ENCODE peak calls at places on chromosomes 6 and 20, in seven cellular contexts. O, X, W, Z, N, U and R are unnamed samples. For H3K4me1, the result is how much of the 10 kb centered on the place peaks cover.

GRCh38 chr20:14861028-14861699 is 523.8 kb upstream of the FLRT3 start:
- DNase-seq in O (no peak), X (no peak), W (no peak), Z (no peak), N (no peak), U (no peak), R (no peak)

GRCh38 chr6:139547082-139547776 is 172.8 kb upstream of the CITED2 start:
- DNase-seq in O (no peak), X (no peak), W (no peak), Z (no peak), N (no peak), U (no peak), R (no peak)

GRCh38 chr6:37807656-37808055 is 11.9 kb upstream of the ZFAND3 start:
- DNase-seq in O (no peak), X (no peak), W (no peak), Z (no peak), N (no peak), U (no peak), R (no peak)

GRCh38 chr6:162055365-162055764 is 672.2 kb downstream of the PRKN start:
- DNase-seq in O (no peak), X (no peak), W (no peak), Z (no peak), N (no peak), U (no peak), R (no peak)

GRCh38 chr20:63295422-63295821 is 2.4 kb downstream of the COL20A1 start:
- DNase-seq in O (no peak), X (no peak), W (no peak), Z (no peak), N (no peak), U (no peak), R (no peak)

GRCh38 chr20:31870703-31871601 is 518 bp downstream of the TTLL9 start:
- DNase-seq in O (no peak), X (no peak), W (no peak), Z (peak), N (no peak), U (no peak), R (peak)

GRCh38 chr6:149924933-149925252 is 2.0 kb upstream of the RAET1G start:
- DNase-seq in O (no peak), X (no peak), W (no peak), Z (no peak), N (no peak), U (no peak), R (peak)

GRCh38 chr6:27078734-27079357 is 168.7 kb upstream of the PRSS16 start:
- DNase-seq in O (no peak), X (no peak), W (peak), Z (peak), N (peak), U (peak), R (no peak)

GRCh38 chr6:31609519-31610406 is 5.3 kb upstream of the AIF1 start:
- DNase-seq in O (no peak), X (no peak), W (no peak), Z (no peak), N (no peak), U (no peak), R (no peak)

GRCh38 chr6:2802521-2803060 is 37.4 kb downstream of the WRNIP1 start:
- DNase-seq in O (no peak), X (no peak), W (no peak), Z (no peak), N (no peak), U (no peak), R (no peak)

DNA sequence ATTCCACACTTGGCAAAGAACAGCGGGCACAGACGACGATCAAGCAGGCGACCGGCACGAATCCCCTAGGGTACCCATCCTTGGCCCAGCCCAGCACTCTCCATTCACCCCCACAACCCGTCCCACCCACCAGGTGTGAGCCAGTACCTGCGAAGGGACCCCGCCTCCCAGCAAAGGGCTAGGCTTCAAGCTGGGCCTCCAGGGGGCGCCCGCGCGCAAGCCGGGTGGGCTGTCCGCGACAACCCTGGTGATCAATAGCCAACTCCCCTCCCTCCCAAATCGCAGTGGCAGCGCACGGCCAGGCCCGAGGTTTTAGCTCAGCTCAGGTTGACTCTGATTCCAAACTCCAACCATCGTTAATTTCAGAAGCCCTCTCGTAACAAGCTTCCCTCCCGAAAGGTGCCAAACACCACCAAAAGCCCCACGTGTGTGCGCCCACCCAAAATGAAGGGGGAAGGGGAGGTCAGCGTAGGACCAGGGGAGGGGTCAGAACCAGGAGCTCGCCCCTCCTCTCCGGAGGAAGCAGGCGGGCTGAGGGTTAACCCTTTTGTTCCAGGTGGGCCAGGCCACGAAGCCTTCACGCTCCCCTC is 2.1 kb downstream of the SALL4 start:
- DNase-seq in O (peak), X (no peak), W (peak), Z (peak), N (peak), U (peak), R (no peak)
- TF ChIP-seq POLR2A in O (no peak), X (no peak), W (no peak), Z (no peak), N (no peak), U (no peak), R (no peak)

GRCh38 chr20:16027710-16028109 is 545.5 kb downstream of the KIF16B start:
- DNase-seq in O (no peak), X (no peak), W (no peak), Z (no peak), N (no peak), U (no peak), R (no peak)
- TF ChIP-seq POLR2AphosphoS5 in O (no peak), X (no peak), W (no peak), Z (no peak), N (no peak), U (no peak), R (no peak)

GRCh38 chr6:29375191-29375590 is at the start of gene OR12D3:
- DNase-seq in O (no peak), X (no peak), W (no peak), Z (no peak), N (no peak), U (no peak), R (no peak)
- H3K4me1 ChIP-seq in O (under half), X (under half), W (under half), Z (under half), N (under half), U (under half), R (under half)

GRCh38 chr6:32847004-32847403 is 3.2 kb upstream of the PSMB8 start:
- DNase-seq in O (no peak), X (no peak), W (no peak), Z (no peak), N (no peak), U (no peak), R (peak)
- TF ChIP-seq POLR2A in O (no peak), X (no peak), W (no peak), Z (no peak), N (no peak), U (no peak), R (no peak)

GRCh38 chr6:167405778-167406532 is 81.1 kb downstream of the TTLL2 start:
- DNase-seq in O (no peak), X (no peak), W (no peak), Z (no peak), N (no peak), U (no peak), R (peak)
- TF ChIP-seq POLR2AphosphoS5 in O (no peak), X (no peak), W (no peak), Z (no peak), N (no peak), U (no peak), R (no peak)

GRCh38 chr20:35766843-35767242 is 5.0 kb upstream of the PHF20 start:
- DNase-seq in O (no peak), X (no peak), W (no peak), Z (no peak), N (no peak), U (no peak), R (no peak)
- H3K4me1 ChIP-seq in O (under half), X (under half), W (under half), Z (under half), N (under half), U (under half), R (under half)

DNA sequence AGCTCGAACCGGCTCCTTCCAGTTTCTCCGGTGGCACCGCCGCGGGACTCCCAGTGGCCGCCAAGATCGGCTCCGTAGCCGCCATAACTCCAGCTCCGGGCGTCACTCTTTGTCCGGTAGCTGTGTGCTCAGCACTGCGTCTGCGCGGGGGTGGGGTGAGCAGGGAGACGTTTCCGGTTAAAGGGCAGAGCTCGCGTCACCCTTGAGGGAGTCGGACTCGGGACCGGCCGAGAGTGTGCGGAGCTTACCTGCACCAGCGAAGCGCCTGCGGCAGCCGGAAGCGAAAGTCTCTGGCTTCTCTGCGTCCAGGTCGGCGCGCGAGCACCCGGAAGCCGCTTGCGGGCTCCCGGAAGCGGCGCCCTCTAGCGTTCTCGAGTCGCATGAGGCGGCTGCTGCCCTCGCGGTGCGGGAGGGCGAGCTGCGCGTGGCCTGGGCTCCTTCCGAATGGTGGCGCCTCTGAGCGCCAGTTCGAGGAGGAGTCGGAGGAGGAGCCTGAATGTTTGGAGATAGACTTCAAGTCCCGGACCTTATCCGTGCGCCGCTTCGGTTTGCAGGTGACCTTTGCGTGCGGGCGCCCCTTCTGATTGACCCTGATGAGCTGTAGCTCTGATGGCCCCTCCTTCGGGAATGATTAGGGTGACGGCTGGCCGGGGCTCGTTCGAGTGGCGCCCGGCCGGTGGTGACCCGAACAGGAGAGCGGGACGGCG is at the start of gene SCAND1:
- DNase-seq in O (peak), X (peak), W (peak), Z (peak), N (peak), U (peak), R (peak)
- TF ChIP-seq POLR2A in O (peak), X (peak), W (peak), Z (peak), N (peak), U (peak), R (no peak)